ENCODE peak calls at places on chromosomes 7 and 10, in six cellular contexts. One of them, this sample, is unnamed.

GRCh38 chr7:8197994-8198698 is 63.8 kb downstream of the ICA1 start:
- DNase-seq in esophagus squamous epithelium: no peak
- DNase-seq in OCI-LY7: no peak
- DNase-seq in body of pancreas: no peak
- DNase-seq in GM23338: no peak
- DNase-seq in HL-60: no peak
- DNase-seq in this sample: no peak

GRCh38 chr10:34580643-34581042 is 234.5 kb downstream of the PARD3 start:
- DNase-seq in esophagus squamous epithelium: no peak
- DNase-seq in OCI-LY7: no peak
- DNase-seq in body of pancreas: no peak
- DNase-seq in GM23338: no peak
- DNase-seq in HL-60: no peak
- DNase-seq in this sample: no peak

GRCh38 chr7:47578581-47579270 is 3.2 kb downstream of the TNS3 start:
- DNase-seq in esophagus squamous epithelium: no peak
- DNase-seq in OCI-LY7: no peak
- DNase-seq in body of pancreas: no peak
- DNase-seq in GM23338: no peak
- DNase-seq in HL-60: no peak
- DNase-seq in this sample: no peak

GRCh38 chr7:107560898-107561516 is 2.7 kb downstream of the COG5 start:
- DNase-seq in esophagus squamous epithelium: no peak
- DNase-seq in OCI-LY7: peak; percentile 70
- DNase-seq in body of pancreas: no peak
- DNase-seq in GM23338: no peak
- DNase-seq in HL-60: peak; percentile 16
- DNase-seq in this sample: no peak

GRCh38 chr10:761376-761775 is 71.9 kb upstream of the DIP2C start:
- DNase-seq in esophagus squamous epithelium: no peak
- DNase-seq in OCI-LY7: no peak
- DNase-seq in body of pancreas: no peak
- DNase-seq in GM23338: no peak
- DNase-seq in HL-60: no peak
- DNase-seq in this sample: no peak

GRCh38 chr10:111281516-111281915 is 204.7 kb downstream of the ADRA2A start:
- DNase-seq in esophagus squamous epithelium: no peak
- DNase-seq in OCI-LY7: no peak
- DNase-seq in body of pancreas: peak; percentile 23
- DNase-seq in GM23338: peak; percentile 74
- DNase-seq in HL-60: no peak
- DNase-seq in this sample: no peak

GRCh38 chr10:81875680-81876252 is 772 bp downstream of the NRG3 start:
- DNase-seq in esophagus squamous epithelium: no peak
- DNase-seq in OCI-LY7: no peak
- DNase-seq in body of pancreas: no peak
- DNase-seq in GM23338: peak; percentile 18
- DNase-seq in HL-60: no peak
- DNase-seq in this sample: no peak

GRCh38 chr10:49134327-49134726 is 506 bp upstream of the FAM170B start:
- DNase-seq in esophagus squamous epithelium: no peak
- DNase-seq in OCI-LY7: peak; percentile 85
- DNase-seq in body of pancreas: no peak
- DNase-seq in GM23338: no peak
- DNase-seq in HL-60: peak; percentile 19
- DNase-seq in this sample: no peak

GRCh38 chr7:600149-600814 is 80.6 kb upstream of the PDGFA start:
- DNase-seq in esophagus squamous epithelium: no peak
- DNase-seq in OCI-LY7: no peak
- DNase-seq in body of pancreas: no peak
- DNase-seq in GM23338: no peak
- DNase-seq in HL-60: no peak
- DNase-seq in this sample: no peak

GRCh38 chr10:77253037-77253436 is 384.6 kb downstream of the KCNMA1 start:
- DNase-seq in esophagus squamous epithelium: no peak
- DNase-seq in OCI-LY7: no peak
- DNase-seq in body of pancreas: no peak
- DNase-seq in GM23338: no peak
- DNase-seq in HL-60: no peak
- DNase-seq in this sample: no peak

GRCh38 chr7:17593854-17594419 is 295.5 kb downstream of the AHR start:
- DNase-seq in esophagus squamous epithelium: no peak
- DNase-seq in OCI-LY7: no peak
- DNase-seq in body of pancreas: no peak
- DNase-seq in GM23338: peak; percentile 3
- DNase-seq in HL-60: no peak
- DNase-seq in this sample: no peak

GRCh38 chr10:46293228-46293627 is 6.4 kb downstream of the ANTXRL start:
- DNase-seq in esophagus squamous epithelium: no peak
- DNase-seq in OCI-LY7: no peak
- DNase-seq in body of pancreas: no peak
- DNase-seq in GM23338: no peak
- DNase-seq in HL-60: no peak
- DNase-seq in this sample: no peak

GRCh38 chr7:84218681-84219080 is 24.1 kb upstream of the SEMA3A start:
- DNase-seq in esophagus squamous epithelium: no peak
- DNase-seq in OCI-LY7: no peak
- DNase-seq in body of pancreas: no peak
- DNase-seq in GM23338: no peak
- DNase-seq in HL-60: peak; percentile 25
- DNase-seq in this sample: no peak

GRCh38 chr10:61750943-61751471 is 88.3 kb downstream of the CABCOCO1 start:
- DNase-seq in esophagus squamous epithelium: no peak
- DNase-seq in OCI-LY7: peak; percentile 81
- DNase-seq in body of pancreas: peak; percentile 89
- DNase-seq in GM23338: peak; percentile 79
- DNase-seq in HL-60: peak; percentile 36
- DNase-seq in this sample: peak; percentile 34

GRCh38 chr10:108783897-108784296 is 1139.4 kb downstream of the XPNPEP1 start:
- DNase-seq in esophagus squamous epithelium: no peak
- DNase-seq in OCI-LY7: peak; percentile 65
- DNase-seq in body of pancreas: no peak
- DNase-seq in GM23338: peak; percentile 84
- DNase-seq in HL-60: peak; percentile 54
- DNase-seq in this sample: no peak

GRCh38 chr10:68261132-68261856 is 29.4 kb upstream of the ATOH7 start:
- DNase-seq in esophagus squamous epithelium: no peak
- DNase-seq in OCI-LY7: no peak
- DNase-seq in body of pancreas: peak; percentile 37
- DNase-seq in GM23338: no peak
- DNase-seq in HL-60: no peak
- DNase-seq in this sample: peak; percentile 28

GRCh38 chr7:43612128-43612527 is 29.2 kb downstream of the STK17A start:
- DNase-seq in esophagus squamous epithelium: no peak
- DNase-seq in OCI-LY7: no peak
- DNase-seq in body of pancreas: no peak
- DNase-seq in GM23338: no peak
- DNase-seq in HL-60: no peak
- DNase-seq in this sample: no peak

GRCh38 chr7:146773506-146773905 is 656.9 kb downstream of the CNTNAP2 start:
- DNase-seq in esophagus squamous epithelium: no peak
- DNase-seq in OCI-LY7: no peak
- DNase-seq in body of pancreas: no peak
- DNase-seq in GM23338: no peak
- DNase-seq in HL-60: no peak
- DNase-seq in this sample: no peak

GRCh38 chr7:148711191-148712102 is 12.7 kb downstream of the CUL1 start:
- DNase-seq in esophagus squamous epithelium: no peak
- DNase-seq in OCI-LY7: peak; percentile 53
- DNase-seq in body of pancreas: no peak
- DNase-seq in GM23338: no peak
- DNase-seq in HL-60: peak; percentile 33
- DNase-seq in this sample: no peak

GRCh38 chr7:46468753-46469356 is 547.8 kb upstream of the IGFBP3 start:
- DNase-seq in esophagus squamous epithelium: no peak
- DNase-seq in OCI-LY7: peak; percentile 60
- DNase-seq in body of pancreas: no peak
- DNase-seq in GM23338: peak; percentile 34
- DNase-seq in HL-60: peak; percentile 2
- DNase-seq in this sample: no peak

GRCh38 chr7:73703985-73704639 is 15.4 kb downstream of the STX1A start:
- DNase-seq in esophagus squamous epithelium: no peak
- DNase-seq in OCI-LY7: peak; percentile 19
- DNase-seq in body of pancreas: peak; percentile 57
- DNase-seq in GM23338: peak; percentile 91
- DNase-seq in HL-60: no peak
- DNase-seq in this sample: peak; percentile 63

GRCh38 chr7:55463863-55464262 is 98.7 kb downstream of the LANCL2 start:
- DNase-seq in esophagus squamous epithelium: no peak
- DNase-seq in OCI-LY7: no peak
- DNase-seq in body of pancreas: no peak
- DNase-seq in GM23338: no peak
- DNase-seq in HL-60: no peak
- DNase-seq in this sample: no peak

GRCh38 chr7:134847834-134848233 is 68.4 kb downstream of the CALD1 start:
- DNase-seq in esophagus squamous epithelium: no peak
- DNase-seq in OCI-LY7: no peak
- DNase-seq in body of pancreas: no peak
- DNase-seq in GM23338: no peak
- DNase-seq in HL-60: no peak
- DNase-seq in this sample: no peak

GRCh38 chr7:134842901-134843300 is 63.5 kb downstream of the CALD1 start:
- DNase-seq in esophagus squamous epithelium: no peak
- DNase-seq in OCI-LY7: no peak
- DNase-seq in body of pancreas: no peak
- DNase-seq in GM23338: no peak
- DNase-seq in HL-60: no peak
- DNase-seq in this sample: no peak

GRCh38 chr7:134842062-134842461 is 62.6 kb downstream of the CALD1 start:
- DNase-seq in esophagus squamous epithelium: no peak
- DNase-seq in OCI-LY7: no peak
- DNase-seq in body of pancreas: no peak
- DNase-seq in GM23338: no peak
- DNase-seq in HL-60: no peak
- DNase-seq in this sample: no peak

GRCh38 chr7:134844200-134844599 is 64.8 kb downstream of the CALD1 start:
- DNase-seq in esophagus squamous epithelium: no peak
- DNase-seq in OCI-LY7: no peak
- DNase-seq in body of pancreas: no peak
- DNase-seq in GM23338: no peak
- DNase-seq in HL-60: no peak
- DNase-seq in this sample: no peak

DNA sequence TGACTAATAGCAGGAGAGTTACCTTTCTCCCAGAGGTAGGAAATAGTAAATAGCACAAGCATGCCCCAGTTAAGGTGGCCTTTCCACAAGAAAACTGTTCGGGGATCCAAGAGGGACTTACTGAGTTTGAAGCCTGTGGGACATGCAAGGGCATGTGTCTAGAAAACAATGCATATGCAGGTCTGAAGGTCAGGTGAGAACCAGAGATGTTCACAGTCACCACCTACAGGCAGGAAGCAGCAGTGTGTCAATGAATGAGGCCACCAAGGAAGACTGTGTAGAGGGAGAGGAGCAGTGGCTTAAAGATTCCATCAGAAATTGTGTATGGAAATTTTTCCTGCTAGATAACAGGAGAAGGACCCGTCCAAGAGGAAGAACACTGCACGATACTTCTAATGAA is 66.0 kb downstream of the CALD1 start:
- DNase-seq in esophagus squamous epithelium: no peak
- DNase-seq in OCI-LY7: peak; percentile 24
- DNase-seq in body of pancreas: peak; percentile 27
- DNase-seq in GM23338: no peak
- DNase-seq in HL-60: no peak
- DNase-seq in this sample: no peak
- H3K27ac ChIP-seq in esophagus squamous epithelium: no peak overlapping the region
- H3K27ac ChIP-seq in OCI-LY7: no peak overlapping the region
- H3K27ac ChIP-seq in body of pancreas: no peak overlapping the region
- H3K27ac ChIP-seq in GM23338: peak overlapping the region; percentile 42
- H3K27ac ChIP-seq in HL-60: no peak overlapping the region
- H3K27ac ChIP-seq in this sample: no peak overlapping the region

GRCh38 chr7:28842769-28843295 is 115.3 kb downstream of the TRIL start:
- DNase-seq in esophagus squamous epithelium: no peak
- DNase-seq in OCI-LY7: no peak
- DNase-seq in body of pancreas: no peak
- DNase-seq in GM23338: no peak
- DNase-seq in HL-60: no peak
- DNase-seq in this sample: no peak

GRCh38 chr7:28836661-28837060 is 121.5 kb downstream of the TRIL start:
- DNase-seq in esophagus squamous epithelium: no peak
- DNase-seq in OCI-LY7: no peak
- DNase-seq in body of pancreas: no peak
- DNase-seq in GM23338: no peak
- DNase-seq in HL-60: no peak
- DNase-seq in this sample: no peak

GRCh38 chr7:28841766-28842165 is 116.4 kb downstream of the TRIL start:
- DNase-seq in esophagus squamous epithelium: no peak
- DNase-seq in OCI-LY7: no peak
- DNase-seq in body of pancreas: no peak
- DNase-seq in GM23338: no peak
- DNase-seq in HL-60: no peak
- DNase-seq in this sample: no peak

GRCh38 chr7:28845106-28845505 is 113.0 kb downstream of the TRIL start:
- DNase-seq in esophagus squamous epithelium: no peak
- DNase-seq in OCI-LY7: no peak
- DNase-seq in body of pancreas: no peak
- DNase-seq in GM23338: no peak
- DNase-seq in HL-60: no peak
- DNase-seq in this sample: no peak

DNA sequence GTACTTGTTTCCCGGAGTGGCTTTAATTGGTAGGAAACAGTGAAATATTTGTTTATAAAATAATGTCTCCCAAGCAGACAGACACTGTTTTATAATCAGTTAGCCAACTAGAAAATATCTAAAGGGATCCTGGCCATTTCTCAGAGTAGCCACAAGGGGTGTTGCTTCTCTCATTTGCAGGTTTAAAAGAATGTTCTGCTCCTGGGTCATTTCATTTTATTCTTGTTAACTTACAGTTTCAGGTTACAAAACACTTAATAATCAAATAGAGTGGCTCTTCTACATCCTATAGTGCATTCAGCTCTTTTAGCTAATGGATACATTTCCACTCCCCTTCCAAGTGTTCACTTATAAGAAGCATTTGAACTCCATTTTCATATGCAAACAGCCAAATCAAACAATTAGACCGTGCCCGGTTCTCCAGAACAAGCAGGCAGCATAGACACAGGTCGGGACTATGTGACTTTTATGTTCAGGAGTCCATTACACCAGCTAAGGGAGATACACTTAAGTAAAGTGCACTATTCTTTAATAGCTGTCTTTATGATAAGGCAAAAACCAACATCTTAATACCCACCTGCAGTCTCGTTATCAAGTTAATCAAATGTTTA is 117.5 kb downstream of the TRIL start:
- DNase-seq in esophagus squamous epithelium: no peak
- DNase-seq in OCI-LY7: no peak
- DNase-seq in body of pancreas: no peak
- DNase-seq in GM23338: peak; percentile 58
- DNase-seq in HL-60: no peak
- DNase-seq in this sample: no peak
- TF ChIP-seq CTCF in esophagus squamous epithelium: peak; percentile 30
- TF ChIP-seq CTCF in OCI-LY7: peak; percentile 67
- TF ChIP-seq CTCF in body of pancreas: peak; percentile 36
- TF ChIP-seq CTCF in GM23338: peak; percentile 66
- TF ChIP-seq CTCF in HL-60: peak; percentile 15
- TF ChIP-seq CTCF in this sample: peak; percentile 22

GRCh38 chr10:101841826-101842225 is 1.8 kb downstream of the KCNIP2 start:
- DNase-seq in esophagus squamous epithelium: no peak
- DNase-seq in OCI-LY7: no peak
- DNase-seq in body of pancreas: no peak
- DNase-seq in GM23338: no peak
- DNase-seq in HL-60: no peak
- DNase-seq in this sample: no peak
- H3K4me3 ChIP-seq in esophagus squamous epithelium: no peak overlapping the region
- H3K4me3 ChIP-seq in OCI-LY7: no peak overlapping the region
- H3K4me3 ChIP-seq in body of pancreas: no peak overlapping the region
- H3K4me3 ChIP-seq in GM23338: no peak overlapping the region
- H3K4me3 ChIP-seq in HL-60: no peak overlapping the region
- H3K4me3 ChIP-seq in this sample: no peak overlapping the region

GRCh38 chr10:132175401-132175800 is 11.3 kb upstream of the DPYSL4 start:
- DNase-seq in esophagus squamous epithelium: no peak
- DNase-seq in OCI-LY7: no peak
- DNase-seq in body of pancreas: no peak
- DNase-seq in GM23338: no peak
- DNase-seq in HL-60: no peak
- DNase-seq in this sample: no peak
- H3K27ac ChIP-seq in esophagus squamous epithelium: no peak overlapping the region
- H3K27ac ChIP-seq in OCI-LY7: no peak overlapping the region
- H3K27ac ChIP-seq in body of pancreas: no peak overlapping the region
- H3K27ac ChIP-seq in GM23338: no peak overlapping the region
- H3K27ac ChIP-seq in HL-60: no peak overlapping the region
- H3K27ac ChIP-seq in this sample: no peak overlapping the region